ENCODE peak calls at places on chromosomes 16 and 17, in five cellular contexts. E is breast epithelium, W is glutamatergic neuron, U is GM12865, P is GM20000. X is an unnamed sample.

GRCh38 chr17:3838206-3838605 is 7.8 kb downstream of the NCBP3 start:
- DNase-seq in E (no peak), W (no peak), U (no peak), P (no peak), X (no peak)

GRCh38 chr16:13084331-13084730 is 182.9 kb downstream of the SHISA9 start:
- DNase-seq in E (no peak), W (no peak), U (no peak), P (no peak), X (no peak)

GRCh38 chr17:1467898-1468492 is 12.0 kb upstream of the CRK start:
- DNase-seq in E (no peak), W (no peak), U (no peak), P (no peak), X (no peak)

GRCh38 chr17:76318586-76318985 is 10.5 kb upstream of the QRICH2 start:
- DNase-seq in E (no peak), W (no peak), U (no peak), P (no peak), X (no peak)

GRCh38 chr17:34081269-34081668 is 173.8 kb upstream of the CCL2 start:
- DNase-seq in E (no peak), W (no peak), U (peak), P (no peak), X (peak)

GRCh38 chr17:74584714-74585113 is 7.4 kb downstream of the CD300LD start:
- DNase-seq in E (no peak), W (no peak), U (no peak), P (no peak), X (no peak)

GRCh38 chr16:84084570-84085270 is 32.0 kb downstream of the MBTPS1 start:
- DNase-seq in E (peak), W (peak), U (peak), P (peak), X (peak)

GRCh38 chr16:4263504-4264436 is 9.1 kb downstream of the TFAP4 start:
- DNase-seq in E (no peak), W (peak), U (no peak), P (no peak), X (no peak)

GRCh38 chr17:49691086-49691676 is 13.3 kb upstream of the SPOP start:
- DNase-seq in E (no peak), W (no peak), U (no peak), P (no peak), X (no peak)

GRCh38 chr17:28928061-28928460 is 23.3 kb downstream of the PHF12 start:
- DNase-seq in E (no peak), W (no peak), U (peak), P (no peak), X (no peak)

GRCh38 chr17:46742539-46743270 is 75.8 kb downstream of the WNT3 start:
- DNase-seq in E (peak), W (no peak), U (no peak), P (no peak), X (no peak)

DNA sequence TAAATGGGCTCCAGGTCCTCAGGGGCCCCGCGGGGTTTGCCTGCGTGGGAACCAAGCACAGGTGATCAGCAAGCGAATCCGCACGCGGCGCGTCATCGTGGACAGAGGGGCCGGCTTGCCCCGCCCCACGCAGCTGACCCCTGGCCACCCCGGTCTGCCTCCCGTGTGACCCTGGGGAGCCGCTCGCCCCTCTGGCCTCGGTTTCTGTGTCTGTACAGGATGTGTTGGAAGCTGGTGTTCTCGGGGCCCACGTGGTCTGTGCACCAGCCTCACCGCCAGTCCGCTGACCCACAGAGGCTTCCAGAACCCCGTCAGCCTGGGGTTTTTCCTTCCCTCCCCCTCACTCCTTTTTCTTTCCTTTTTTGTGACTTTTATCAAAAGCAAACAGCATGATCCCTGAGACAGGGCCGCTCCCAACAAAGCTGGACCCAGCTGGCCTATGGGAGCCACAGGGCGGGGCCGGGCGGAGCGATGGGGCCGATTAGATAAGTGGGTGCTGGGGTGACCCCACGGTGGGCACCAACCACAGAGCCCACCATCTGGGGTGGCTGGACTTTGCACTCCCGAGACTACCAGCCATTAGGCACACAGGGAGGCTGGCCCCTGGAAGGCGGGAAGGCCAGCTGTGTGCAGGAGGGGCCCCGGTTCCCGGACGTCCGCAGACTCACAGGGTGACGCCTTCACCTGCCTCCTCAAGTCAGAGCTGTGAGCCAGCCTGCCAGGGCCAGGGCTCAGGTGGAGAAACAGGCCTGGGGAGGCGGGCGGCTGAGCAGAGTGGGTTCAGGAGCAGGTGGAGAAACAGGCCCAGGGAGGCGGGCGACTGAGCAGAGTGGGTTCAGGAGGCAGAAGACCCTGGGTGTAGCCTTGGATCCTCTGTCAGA is 56.0 kb downstream of the ZFPM1 start:
- DNase-seq in E (no peak), W (no peak), U (no peak), P (no peak), X (no peak)
- TF ChIP-seq CTCF in E (no peak), W (no peak), U (no peak), P (no peak), X (no peak)

GRCh38 chr16:1940273-1941161 is 2.5 kb downstream of the MSRB1 start:
- DNase-seq in E (no peak), W (no peak), U (no peak), P (no peak), X (no peak)

GRCh38 chr16:1941162-1941923 is 1.7 kb downstream of the MSRB1 start:
- DNase-seq in E (no peak), W (peak), U (no peak), P (no peak), X (no peak)

GRCh38 chr16:1944612-1945199 is 1.7 kb upstream of the MSRB1 start:
- DNase-seq in E (no peak), W (no peak), U (no peak), P (no peak), X (no peak)

GRCh38 chr16:1942810-1943726 is at the start of gene MSRB1:
- DNase-seq in E (peak), W (peak), U (peak), P (peak), X (peak)

DNA sequence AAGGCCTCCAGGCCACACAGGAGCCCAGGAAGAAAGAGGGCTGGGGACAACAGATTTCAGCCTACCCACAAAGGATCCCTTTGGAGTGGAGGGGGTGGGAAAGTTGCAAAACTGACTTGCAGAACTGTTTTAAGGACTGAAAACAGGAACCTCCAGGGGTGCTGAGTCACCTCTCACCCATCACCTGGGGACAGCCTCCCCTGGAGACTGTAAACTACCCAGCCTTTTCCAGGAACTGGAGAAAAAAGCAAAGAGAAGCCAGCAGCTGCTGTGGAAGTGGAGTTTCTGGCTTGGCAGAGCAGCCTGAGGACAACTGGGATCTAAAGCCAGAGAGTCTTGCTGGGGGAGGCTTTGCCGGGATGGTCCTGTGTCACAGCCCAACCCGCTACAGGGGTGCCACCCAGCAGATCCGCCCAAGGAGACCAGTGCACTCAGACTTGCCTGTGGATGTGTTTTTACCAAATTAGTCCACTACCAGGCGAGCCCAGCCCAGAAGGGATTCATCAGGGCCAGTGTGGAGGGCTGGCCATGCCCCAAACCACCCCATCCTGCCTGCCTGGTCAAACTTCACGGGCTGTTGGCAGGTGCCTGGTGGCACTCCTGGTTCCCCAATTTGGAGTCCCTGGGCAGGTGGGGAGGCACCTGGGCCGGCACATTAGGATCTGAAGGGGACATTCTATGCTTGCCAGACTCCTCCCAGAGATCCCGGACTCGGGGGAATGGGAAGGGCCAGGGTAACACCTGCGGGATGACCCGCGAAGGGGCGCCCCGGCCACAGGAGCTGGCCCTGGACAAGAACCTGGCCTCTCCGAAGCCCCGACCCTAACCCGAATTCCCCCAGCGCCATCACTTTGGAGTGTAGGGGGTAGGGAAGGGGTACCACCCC is 832 bp downstream of the MSRB1 start:
- DNase-seq in E (no peak), W (no peak), U (no peak), P (no peak), X (no peak)
- TF ChIP-seq CTCF in E (no peak), W (no peak), U (no peak), P (no peak), X (no peak)

GRCh38 chr16:48831081-48831722 is 221.2 kb upstream of the N4BP1 start:
- DNase-seq in E (no peak), W (peak), U (no peak), P (no peak), X (no peak)
- TF ChIP-seq CTCF in E (no peak), W (peak), U (peak), P (no peak), X (no peak)

DNA sequence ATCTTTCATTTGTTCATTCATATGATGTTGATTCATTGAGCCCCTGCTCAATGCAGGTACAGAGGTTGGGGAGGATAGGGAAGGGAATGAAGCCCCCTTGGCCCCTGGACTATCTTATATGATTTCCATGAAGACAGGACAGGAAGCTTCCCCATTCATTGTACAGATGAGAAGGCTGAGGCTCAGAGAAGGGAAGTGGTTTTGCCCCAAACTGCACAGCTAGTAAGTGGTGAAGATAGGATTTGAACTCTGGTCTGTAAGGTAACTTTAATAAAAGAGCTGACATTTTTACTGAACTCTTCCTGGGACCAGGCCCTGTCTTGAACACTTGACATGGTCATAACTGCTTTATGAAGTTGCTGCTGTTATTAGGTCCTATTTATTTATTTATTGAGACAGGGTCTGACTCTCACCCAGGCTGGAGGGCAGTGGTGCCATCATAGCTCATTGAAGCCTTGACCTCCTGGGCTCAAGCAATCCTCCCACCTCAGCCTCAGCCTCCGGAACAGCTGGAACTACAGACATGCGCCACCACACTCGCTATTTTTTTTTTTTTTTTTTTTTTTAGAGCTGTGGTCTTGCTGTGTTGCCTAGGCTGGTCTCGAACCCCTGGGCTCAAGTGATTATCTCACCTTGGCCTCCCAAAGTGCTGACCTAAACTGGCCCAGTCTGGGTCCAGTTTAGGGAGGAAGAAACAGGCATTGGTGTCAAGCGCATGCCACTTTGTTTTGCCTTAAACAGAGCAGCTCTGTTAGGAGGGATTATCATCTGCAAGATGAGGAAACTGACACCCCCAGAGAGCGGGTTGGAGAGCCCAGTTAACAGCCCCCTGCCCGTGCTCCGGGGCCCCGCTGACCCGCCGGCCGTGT is 5.0 kb downstream of the CTF1 start:
- DNase-seq in E (no peak), W (no peak), U (no peak), P (no peak), X (no peak)
- TF ChIP-seq CTCF in E (no peak), W (no peak), U (no peak), P (no peak), X (no peak)

GRCh38 chr17:39923836-39924690 is 3.3 kb downstream of the ORMDL3 start:
- DNase-seq in E (no peak), W (peak), U (no peak), P (no peak), X (no peak)
- TF ChIP-seq CTCF in E (no peak), W (no peak), U (no peak), P (peak), X (no peak)

DNA sequence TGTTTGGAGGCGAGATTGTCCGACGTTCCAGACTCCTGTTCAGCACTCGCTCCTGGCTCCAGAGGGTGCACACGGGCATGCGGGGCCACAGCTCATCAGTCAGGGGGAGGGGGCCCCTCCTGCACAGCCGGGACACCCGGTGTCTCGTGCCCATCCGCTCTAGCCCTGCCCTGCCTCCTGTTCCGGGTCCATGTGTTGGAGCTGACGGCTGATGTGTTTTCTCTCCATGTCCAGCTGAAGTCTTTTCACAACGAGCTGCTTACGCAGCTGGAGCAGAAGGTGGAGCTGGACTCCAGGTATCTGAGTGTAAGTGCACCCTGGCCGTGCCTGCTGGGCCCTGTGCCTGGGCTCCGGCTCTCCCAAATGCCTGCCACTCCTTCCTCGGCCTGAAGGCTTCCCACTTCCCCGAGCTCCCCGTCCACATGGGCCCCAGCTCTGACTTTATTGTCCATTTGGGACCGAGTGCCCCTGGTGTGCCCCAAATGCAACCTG is 50.5 kb downstream of the BAIAP2 start:
- DNase-seq in E (no peak), W (no peak), U (no peak), P (no peak), X (no peak)
- TF ChIP-seq CTCF in E (no peak), W (no peak), U (no peak), P (no peak), X (no peak)

GRCh38 chr16:27085182-27085581 is 18.5 kb downstream of the C16orf82 start:
- DNase-seq in E (no peak), W (no peak), U (no peak), P (no peak), X (no peak)
- TF ChIP-seq CTCF in E (no peak), W (no peak), U (no peak), P (no peak), X (no peak)

DNA sequence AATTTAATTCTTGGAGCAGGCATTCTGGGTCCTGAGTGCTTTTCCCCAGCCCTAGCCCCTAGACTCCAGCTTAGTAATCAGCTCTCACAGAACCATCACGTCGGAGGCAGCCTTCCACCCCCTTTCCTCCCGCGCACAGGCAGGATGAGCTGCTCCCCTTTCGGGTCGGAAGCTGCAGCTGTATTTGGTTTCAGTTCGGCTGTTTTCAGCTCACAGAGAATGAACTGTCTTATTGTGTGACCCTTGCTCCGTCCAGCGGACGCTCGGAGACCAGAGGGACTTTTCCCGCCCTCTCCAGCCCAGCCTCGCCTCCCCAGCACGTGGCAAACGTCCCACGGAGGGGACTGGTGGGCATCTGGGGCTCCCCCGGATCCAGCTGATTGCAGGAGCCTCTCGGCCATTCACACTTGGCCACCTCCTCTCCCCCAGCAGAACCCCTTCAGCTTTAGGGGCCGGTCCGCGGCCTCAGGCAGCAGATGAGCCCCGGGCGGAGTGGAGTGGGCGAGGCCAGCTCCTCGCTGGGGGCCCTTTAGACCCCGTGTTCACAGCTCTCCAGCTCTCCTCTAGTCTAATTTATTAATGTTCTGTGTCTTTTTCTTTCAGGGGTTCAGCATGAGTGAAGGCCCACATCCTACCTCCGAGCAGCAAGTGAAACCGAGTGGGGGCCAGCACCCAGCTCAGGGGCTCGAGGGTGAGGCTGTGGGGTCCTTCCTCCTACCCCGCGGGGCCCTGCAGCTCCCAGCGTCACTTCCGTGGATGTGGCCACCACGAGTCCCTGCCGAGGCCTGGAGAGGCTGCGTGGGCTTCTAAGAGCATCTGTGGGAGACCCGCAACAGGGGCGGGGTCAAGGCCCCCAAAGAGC is 863 bp upstream of the UTS2R start:
- DNase-seq in E (no peak), W (no peak), U (peak), P (peak), X (peak)
- TF ChIP-seq CTCF in E (no peak), W (no peak), U (no peak), P (no peak), X (peak)

GRCh38 chr17:15092762-15093161 is 172.4 kb downstream of the PMP22 start:
- DNase-seq in E (no peak), W (no peak), U (no peak), P (no peak), X (no peak)

GRCh38 chr17:15090533-15090932 is 174.6 kb downstream of the PMP22 start:
- DNase-seq in E (no peak), W (no peak), U (no peak), P (no peak), X (no peak)

GRCh38 chr17:15091825-15092224 is 173.3 kb downstream of the PMP22 start:
- DNase-seq in E (no peak), W (no peak), U (no peak), P (no peak), X (no peak)

GRCh38 chr17:15096511-15096910 is 168.6 kb downstream of the PMP22 start:
- DNase-seq in E (no peak), W (no peak), U (no peak), P (no peak), X (no peak)

GRCh38 chr17:15092261-15092660 is 172.9 kb downstream of the PMP22 start:
- DNase-seq in E (no peak), W (no peak), U (no peak), P (no peak), X (no peak)
- TF ChIP-seq CTCF in E (no peak), W (no peak), U (no peak), P (no peak), X (no peak)

GRCh38 chr16:62256406-62256805 is 220.2 kb upstream of the CDH8 start:
- DNase-seq in E (no peak), W (no peak), U (no peak), P (no peak), X (no peak)
- TF ChIP-seq CTCF in E (no peak), W (peak), U (no peak), P (no peak), X (no peak)